ENCODE peak calls at places on chromosomes 5 and 9, in four cellular contexts. D, V, R and I are unnamed samples.

GRCh38 chr9:130555968-130556367 is 23.4 kb upstream of the FUBP3 start:
- DNase-seq in D (no peak), V (no peak), R (no peak), I (no peak)

GRCh38 chr9:80994892-80995291 is 694.5 kb downstream of the TLE1 start:
- DNase-seq in D (no peak), V (no peak), R (peak), I (no peak)

GRCh38 chr9:128136816-128137793 is 9.6 kb upstream of the PTGES2 start:
- DNase-seq in D (peak), V (no peak), R (peak), I (no peak)

GRCh38 chr5:16992006-16992405 is 55.9 kb upstream of the MYO10 start:
- DNase-seq in D (no peak), V (no peak), R (peak), I (no peak)

GRCh38 chr5:20656262-20656661 is 668.3 kb upstream of the CDH18 start:
- DNase-seq in D (no peak), V (no peak), R (no peak), I (no peak)

GRCh38 chr9:130908129-130908877 is 11.7 kb upstream of the QRFP start:
- DNase-seq in D (peak), V (no peak), R (no peak), I (no peak)

GRCh38 chr5:82375488-82376294 is 97.5 kb upstream of the RPS23 start:
- DNase-seq in D (no peak), V (no peak), R (no peak), I (no peak)

GRCh38 chr5:19795218-19795617 is 192.8 kb downstream of the CDH18 start:
- DNase-seq in D (no peak), V (no peak), R (peak), I (no peak)

GRCh38 chr9:114266969-114267368 is 55.9 kb upstream of the ORM1 start:
- DNase-seq in D (no peak), V (no peak), R (peak), I (no peak)

GRCh38 chr5:146340260-146341081 is 1.8 kb downstream of the POU4F3 start:
- DNase-seq in D (peak), V (no peak), R (peak), I (no peak)

GRCh38 chr5:65927497-65928340 is 1.3 kb downstream of the ERBIN start:
- DNase-seq in D (no peak), V (no peak), R (peak), I (peak)

GRCh38 chr9:117103711-117104110 is 311.1 kb downstream of the ASTN2 start:
- DNase-seq in D (no peak), V (peak), R (no peak), I (no peak)

GRCh38 chr5:107640568-107640967 is 30.2 kb downstream of the EFNA5 start:
- DNase-seq in D (no peak), V (no peak), R (no peak), I (no peak)

GRCh38 chr9:33375841-33376321 is 26.5 kb downstream of the AQP7 start:
- DNase-seq in D (peak), V (no peak), R (no peak), I (no peak)

GRCh38 chr5:160382361-160382760 is 11.9 kb upstream of the C1QTNF2 start:
- DNase-seq in D (no peak), V (no peak), R (no peak), I (no peak)

GRCh38 chr5:171806976-171807823 is 21.6 kb downstream of the SMIM23 start:
- DNase-seq in D (no peak), V (no peak), R (peak), I (no peak)

GRCh38 chr9:82987790-82988189 is 75.2 kb downstream of the RASEF start:
- DNase-seq in D (no peak), V (no peak), R (no peak), I (no peak)

GRCh38 chr5:125196479-125197183 is 450.2 kb upstream of the ZNF608 start:
- DNase-seq in D (no peak), V (no peak), R (no peak), I (no peak)

GRCh38 chr9:96008502-96009222 is 133.2 kb downstream of the ERCC6L2 start:
- DNase-seq in D (no peak), V (no peak), R (peak), I (no peak)

GRCh38 chr9:94250456-94250855 is 8.6 kb upstream of the ZNF169 start:
- DNase-seq in D (no peak), V (no peak), R (no peak), I (no peak)

GRCh38 chr5:114789773-114790402 is 379.8 kb downstream of the TRIM36 start:
- DNase-seq in D (no peak), V (no peak), R (no peak), I (peak)

GRCh38 chr9:128143409-128144238 is 5.6 kb upstream of the LCN2 start:
- DNase-seq in D (peak), V (no peak), R (no peak), I (no peak)

GRCh38 chr5:35651002-35651756 is 33.5 kb downstream of the SPEF2 start:
- DNase-seq in D (no peak), V (no peak), R (peak), I (peak)

GRCh38 chr9:89477811-89478583 is 19.9 kb downstream of the SEMA4D start:
- DNase-seq in D (no peak), V (no peak), R (peak), I (no peak)

GRCh38 chr5:111401906-111402305 is 110.4 kb downstream of the STARD4 start:
- DNase-seq in D (no peak), V (no peak), R (no peak), I (no peak)

GRCh38 chr9:34869390-34869789 is 88.7 kb upstream of the PHF24 start:
- DNase-seq in D (no peak), V (no peak), R (peak), I (peak)
- TF ChIP-seq RFX5 in D (no peak), V (no peak), R (no peak), I (no peak)

GRCh38 chr5:122091942-122092600 is 14.0 kb upstream of the LOX start:
- DNase-seq in D (no peak), V (no peak), R (peak), I (peak)
- TF ChIP-seq ELK1 in D (no peak), V (no peak), R (no peak), I (no peak)

GRCh38 chr5:178790371-178790770 is 59.9 kb upstream of the ZNF354A start:
- DNase-seq in D (no peak), V (no peak), R (no peak), I (no peak)

GRCh38 chr5:178793696-178794095 is 63.2 kb upstream of the ZNF354A start:
- DNase-seq in D (no peak), V (no peak), R (no peak), I (no peak)

GRCh38 chr5:178794433-178794832 is 64.0 kb upstream of the ZNF354A start:
- DNase-seq in D (no peak), V (no peak), R (no peak), I (no peak)

GRCh38 chr5:178791976-178792375 is 61.5 kb upstream of the ZNF354A start:
- DNase-seq in D (no peak), V (no peak), R (no peak), I (no peak)

GRCh38 chr5:178793156-178793555 is 62.7 kb upstream of the ZNF354A start:
- DNase-seq in D (no peak), V (no peak), R (no peak), I (peak)
- TF ChIP-seq RFX5 in D (no peak), V (no peak), R (no peak), I (no peak)

GRCh38 chr5:139692148-139692547 is 44.0 kb downstream of the CXXC5 start:
- DNase-seq in D (no peak), V (no peak), R (no peak), I (no peak)
- TF ChIP-seq ELK1 in D (no peak), V (no peak), R (no peak), I (no peak)

DNA sequence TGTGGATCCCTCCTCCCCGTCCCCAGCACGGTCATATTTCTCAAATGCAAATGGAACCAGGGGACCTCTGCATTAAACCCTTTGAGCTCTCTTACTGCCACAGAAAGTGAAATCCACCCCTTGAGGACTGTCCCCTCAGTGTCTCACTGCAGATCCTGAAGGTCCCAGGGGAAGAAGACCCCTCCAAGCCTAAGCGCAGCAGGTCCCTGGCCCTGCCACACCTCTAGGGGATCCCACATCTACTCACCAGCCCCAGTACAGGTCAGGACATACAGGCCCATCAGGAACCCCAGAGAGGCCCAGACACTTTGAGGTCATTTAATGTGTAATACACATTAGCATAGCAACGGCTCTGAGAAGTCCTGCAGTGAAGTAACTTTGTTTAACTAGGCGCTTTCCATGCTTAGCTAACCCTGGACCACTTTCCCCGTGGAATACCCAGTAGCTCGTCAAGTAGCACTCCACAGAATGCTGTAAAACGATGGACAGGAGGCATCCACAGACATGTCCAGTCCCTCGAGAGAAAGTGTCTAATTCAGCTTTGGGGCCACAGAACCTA is 54.7 kb upstream of the ALDH1B1 start:
- DNase-seq in D (no peak), V (no peak), R (no peak), I (no peak)
- TF ChIP-seq RFX5 in D (no peak), V (no peak), R (no peak), I (no peak)

GRCh38 chr5:139671096-139671841 is 23.1 kb downstream of the CXXC5 start:
- DNase-seq in D (no peak), V (no peak), R (no peak), I (no peak)
- TF ChIP-seq ELK1 in D (no peak), V (no peak), R (no peak), I (no peak)